ENCODE peak calls at places on chromosomes 3 and 15, in six cellular contexts. One of them, this sample, is unnamed.
A peak's percentile ranks its signal among the peaks of the same experiment; 100 is the strongest.

GRCh38 chr15:62503451-62503850 is 338.4 kb upstream of the C2CD4B start:
- DNase-seq in transverse colon: no peak
- DNase-seq in MM.1S: no peak
- DNase-seq in esophagus squamous epithelium: no peak
- DNase-seq in suprapubic skin: no peak
- DNase-seq in neural progenitor cell: no peak
- DNase-seq in this sample: no peak

GRCh38 chr3:41575754-41576153 is 376.4 kb downstream of the CTNNB1 start:
- DNase-seq in transverse colon: no peak
- DNase-seq in suprapubic skin: no peak
- DNase-seq in esophagus squamous epithelium: no peak
- DNase-seq in MM.1S: no peak
- DNase-seq in neural progenitor cell: no peak
- DNase-seq in this sample: no peak

GRCh38 chr3:69058180-69058946 is 6.2 kb upstream of the TMF1 start:
- DNase-seq in neural progenitor cell: no peak
- DNase-seq in transverse colon: no peak
- DNase-seq in suprapubic skin: no peak
- DNase-seq in MM.1S: no peak
- DNase-seq in esophagus squamous epithelium: no peak
- DNase-seq in this sample: no peak

GRCh38 chr3:190886945-190887344 is 24.5 kb upstream of the GMNC start:
- DNase-seq in MM.1S: no peak
- DNase-seq in neural progenitor cell: no peak
- DNase-seq in suprapubic skin: no peak
- DNase-seq in transverse colon: no peak
- DNase-seq in esophagus squamous epithelium: no peak
- DNase-seq in this sample: no peak

GRCh38 chr15:89822951-89823701 is 8.5 kb upstream of the ANPEP start:
- DNase-seq in esophagus squamous epithelium: no peak
- DNase-seq in suprapubic skin: peak; percentile 66
- DNase-seq in neural progenitor cell: no peak
- DNase-seq in transverse colon: no peak
- DNase-seq in MM.1S: no peak
- DNase-seq in this sample: no peak

GRCh38 chr3:51680663-51681230 is 9.7 kb downstream of the TEX264 start:
- DNase-seq in neural progenitor cell: no peak
- DNase-seq in MM.1S: no peak
- DNase-seq in transverse colon: no peak
- DNase-seq in esophagus squamous epithelium: no peak
- DNase-seq in suprapubic skin: no peak
- DNase-seq in this sample: no peak

GRCh38 chr3:65833761-65834505 is 204.8 kb downstream of the MAGI1 start:
- DNase-seq in esophagus squamous epithelium: no peak
- DNase-seq in suprapubic skin: no peak
- DNase-seq in transverse colon: no peak
- DNase-seq in neural progenitor cell: no peak
- DNase-seq in MM.1S: peak; percentile 12
- DNase-seq in this sample: no peak

GRCh38 chr3:125512135-125512920 is 7.7 kb downstream of the SNX4 start:
- DNase-seq in neural progenitor cell: no peak
- DNase-seq in MM.1S: peak; percentile 18
- DNase-seq in esophagus squamous epithelium: no peak
- DNase-seq in suprapubic skin: no peak
- DNase-seq in transverse colon: no peak
- DNase-seq in this sample: no peak

GRCh38 chr15:74213858-74214284 is 11.3 kb upstream of the STRA6 start:
- DNase-seq in MM.1S: no peak
- DNase-seq in neural progenitor cell: peak; percentile 84
- DNase-seq in esophagus squamous epithelium: no peak
- DNase-seq in suprapubic skin: no peak
- DNase-seq in transverse colon: no peak
- DNase-seq in this sample: no peak

GRCh38 chr3:108806316-108806715 is 16.3 kb upstream of the TRAT1 start:
- DNase-seq in suprapubic skin: no peak
- DNase-seq in transverse colon: no peak
- DNase-seq in esophagus squamous epithelium: no peak
- DNase-seq in MM.1S: peak; percentile 94
- DNase-seq in neural progenitor cell: no peak
- DNase-seq in this sample: no peak

GRCh38 chr15:63870403-63871209 is 36.9 kb upstream of the HERC1 start:
- DNase-seq in transverse colon: no peak
- DNase-seq in suprapubic skin: no peak
- DNase-seq in MM.1S: no peak
- DNase-seq in esophagus squamous epithelium: no peak
- DNase-seq in neural progenitor cell: peak; percentile 90
- DNase-seq in this sample: peak; percentile 29

GRCh38 chr3:177807150-177807875 is 610.0 kb upstream of the TBL1XR1 start:
- DNase-seq in neural progenitor cell: no peak
- DNase-seq in esophagus squamous epithelium: no peak
- DNase-seq in suprapubic skin: no peak
- DNase-seq in transverse colon: no peak
- DNase-seq in MM.1S: no peak
- DNase-seq in this sample: no peak

GRCh38 chr3:78846688-78847087 is 921.1 kb downstream of the ROBO1 start:
- DNase-seq in MM.1S: no peak
- DNase-seq in neural progenitor cell: no peak
- DNase-seq in transverse colon: no peak
- DNase-seq in suprapubic skin: no peak
- DNase-seq in esophagus squamous epithelium: no peak
- DNase-seq in this sample: no peak

DNA sequence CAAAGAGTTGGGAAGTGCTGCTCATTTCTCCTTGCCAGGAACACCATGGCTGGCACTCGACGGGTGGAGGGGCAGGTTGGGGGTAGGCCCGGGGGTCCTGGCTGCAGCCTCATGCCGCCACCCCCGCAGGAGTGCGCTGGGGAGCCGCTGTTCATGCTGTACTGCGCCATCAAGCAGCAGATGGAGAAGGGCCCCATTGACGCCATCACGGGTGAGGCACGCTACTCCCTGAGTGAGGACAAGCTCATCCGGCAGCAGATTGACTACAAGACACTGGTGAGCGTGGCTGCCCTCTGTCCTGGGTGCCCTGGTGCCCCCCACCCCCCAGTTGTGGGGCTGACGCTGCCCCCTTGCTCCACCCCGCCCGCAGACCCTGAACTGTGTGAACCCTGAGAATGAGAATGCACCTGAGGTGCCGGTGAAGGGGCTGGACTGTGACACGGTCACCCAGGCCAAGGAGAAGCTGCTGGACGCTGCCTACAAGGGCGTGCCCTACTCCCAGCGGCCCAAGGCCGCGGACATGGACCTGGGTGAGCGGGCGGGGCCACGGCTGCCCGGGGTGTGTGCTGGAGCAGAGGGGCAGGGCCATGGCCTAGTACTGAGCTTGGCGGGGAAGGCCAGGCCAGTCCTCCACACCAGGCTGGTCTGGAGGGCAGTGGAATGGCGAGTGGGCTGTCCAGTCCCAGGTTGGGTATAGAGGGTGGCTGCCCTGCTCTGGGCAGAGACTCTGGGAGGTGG is 45.1 kb downstream of the PLXNA1 start:
- DNase-seq in suprapubic skin: no peak
- DNase-seq in transverse colon: peak; percentile 74
- DNase-seq in neural progenitor cell: no peak
- DNase-seq in MM.1S: no peak
- DNase-seq in esophagus squamous epithelium: no peak
- DNase-seq in this sample: peak; percentile 56
- H3K4me3 ChIP-seq in suprapubic skin: no peak overlapping the region
- H3K4me3 ChIP-seq in transverse colon: no peak overlapping the region
- H3K4me3 ChIP-seq in neural progenitor cell: no peak overlapping the region
- H3K4me3 ChIP-seq in MM.1S: no peak overlapping the region
- H3K4me3 ChIP-seq in esophagus squamous epithelium: no peak overlapping the region
- H3K4me3 ChIP-seq in this sample: no peak overlapping the region

DNA sequence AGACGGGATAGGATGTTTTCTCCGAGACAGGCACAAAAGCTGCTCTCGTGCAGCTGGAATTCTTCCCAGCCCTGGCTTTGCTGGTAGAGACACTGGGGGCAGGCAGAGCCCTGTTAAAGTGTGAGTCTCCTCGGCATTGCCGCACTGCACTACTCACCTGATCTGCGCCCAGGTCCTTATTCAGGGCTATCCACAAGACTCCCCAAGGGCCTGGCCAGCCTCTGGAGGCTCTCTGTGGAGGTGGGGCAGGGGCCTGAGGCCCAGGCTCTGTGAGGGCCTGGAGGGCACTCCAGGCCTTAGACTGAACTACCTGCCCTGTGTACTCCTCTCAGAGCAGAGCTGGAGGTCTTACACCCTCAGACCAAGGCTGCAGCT is 48.4 kb downstream of the KY start:
- DNase-seq in esophagus squamous epithelium: no peak
- DNase-seq in suprapubic skin: no peak
- DNase-seq in transverse colon: no peak
- DNase-seq in neural progenitor cell: no peak
- DNase-seq in MM.1S: no peak
- DNase-seq in this sample: no peak
- TF ChIP-seq CTCF in esophagus squamous epithelium: no peak
- TF ChIP-seq CTCF in suprapubic skin: no peak
- TF ChIP-seq CTCF in transverse colon: no peak
- TF ChIP-seq CTCF in neural progenitor cell: no peak
- TF ChIP-seq CTCF in MM.1S: no peak
- TF ChIP-seq CTCF in this sample: no peak

DNA sequence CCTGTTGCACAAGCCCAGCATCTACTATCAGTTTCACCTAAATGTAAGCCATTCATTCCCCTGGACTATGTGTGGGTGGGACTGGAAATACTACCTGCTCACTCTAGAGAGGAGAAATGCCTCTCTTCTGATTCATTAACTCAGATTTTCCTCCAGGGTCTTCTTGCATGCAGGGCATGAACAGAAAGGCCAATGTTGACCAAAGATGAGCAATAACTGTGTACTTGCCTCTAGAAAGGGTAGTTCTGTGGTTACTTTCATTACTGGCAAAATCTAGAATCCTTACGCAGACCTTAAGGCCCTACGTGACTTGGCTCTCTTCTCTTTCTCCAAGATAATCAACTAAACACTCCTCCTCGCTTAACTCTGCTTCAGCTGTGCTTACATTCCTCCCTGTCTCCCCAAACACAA is 81.4 kb upstream of the PSMD6 start:
- DNase-seq in neural progenitor cell: no peak
- DNase-seq in MM.1S: no peak
- DNase-seq in esophagus squamous epithelium: no peak
- DNase-seq in suprapubic skin: no peak
- DNase-seq in transverse colon: no peak
- DNase-seq in this sample: no peak
- H3K27ac ChIP-seq in neural progenitor cell: no peak overlapping the region
- H3K27ac ChIP-seq in MM.1S: no peak overlapping the region
- H3K27ac ChIP-seq in esophagus squamous epithelium: no peak overlapping the region
- H3K27ac ChIP-seq in suprapubic skin: no peak overlapping the region
- H3K27ac ChIP-seq in transverse colon: no peak overlapping the region
- H3K27ac ChIP-seq in this sample: no peak overlapping the region

GRCh38 chr3:132382688-132383194 is 34.6 kb upstream of the DNAJC13 start:
- DNase-seq in suprapubic skin: no peak
- DNase-seq in MM.1S: no peak
- DNase-seq in transverse colon: no peak
- DNase-seq in esophagus squamous epithelium: no peak
- DNase-seq in neural progenitor cell: no peak
- DNase-seq in this sample: no peak

GRCh38 chr3:132382267-132382666 is 35.0 kb upstream of the DNAJC13 start:
- DNase-seq in transverse colon: no peak
- DNase-seq in neural progenitor cell: no peak
- DNase-seq in MM.1S: no peak
- DNase-seq in esophagus squamous epithelium: no peak
- DNase-seq in suprapubic skin: no peak
- DNase-seq in this sample: no peak

GRCh38 chr3:132380979-132381944 is 36.0 kb upstream of the DNAJC13 start:
- DNase-seq in suprapubic skin: no peak
- DNase-seq in MM.1S: peak; percentile 54
- DNase-seq in neural progenitor cell: peak; percentile 44
- DNase-seq in esophagus squamous epithelium: no peak
- DNase-seq in transverse colon: no peak
- DNase-seq in this sample: no peak

GRCh38 chr3:132386259-132386658 is 31.0 kb upstream of the DNAJC13 start:
- DNase-seq in suprapubic skin: no peak
- DNase-seq in esophagus squamous epithelium: no peak
- DNase-seq in neural progenitor cell: no peak
- DNase-seq in MM.1S: no peak
- DNase-seq in transverse colon: no peak
- DNase-seq in this sample: no peak
- H3K4me3 ChIP-seq in suprapubic skin: no peak overlapping the region
- H3K4me3 ChIP-seq in esophagus squamous epithelium: no peak overlapping the region
- H3K4me3 ChIP-seq in neural progenitor cell: no peak overlapping the region
- H3K4me3 ChIP-seq in MM.1S: no peak overlapping the region
- H3K4me3 ChIP-seq in transverse colon: no peak overlapping the region
- H3K4me3 ChIP-seq in this sample: no peak overlapping the region

DNA sequence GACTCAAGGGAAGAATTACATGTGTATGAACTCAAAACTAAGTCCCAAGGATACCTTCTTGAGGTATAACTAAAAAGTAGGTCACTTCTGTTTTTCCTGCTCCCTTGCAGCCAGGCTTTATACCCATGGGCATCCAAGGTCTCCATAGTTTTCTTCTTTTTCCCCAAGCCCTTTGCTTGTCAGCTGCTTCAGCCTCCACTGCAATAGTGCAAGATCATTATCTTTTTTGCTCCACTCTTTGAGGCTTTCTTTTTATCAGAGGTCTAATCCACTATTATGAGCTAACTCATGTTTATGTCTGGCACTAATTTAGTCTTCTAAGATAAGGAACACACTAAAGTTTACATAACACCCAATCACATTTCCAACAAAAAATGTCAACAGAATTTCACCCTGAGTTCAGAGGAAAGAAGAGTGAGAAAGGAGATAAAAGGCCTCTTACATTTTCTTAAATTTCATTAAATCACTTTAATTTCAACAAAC is 121.2 kb upstream of the LSAMP start:
- DNase-seq in neural progenitor cell: no peak
- DNase-seq in transverse colon: no peak
- DNase-seq in suprapubic skin: no peak
- DNase-seq in MM.1S: no peak
- DNase-seq in esophagus squamous epithelium: no peak
- DNase-seq in this sample: no peak
- TF ChIP-seq CTCF in neural progenitor cell: no peak
- TF ChIP-seq CTCF in transverse colon: no peak
- TF ChIP-seq CTCF in suprapubic skin: no peak
- TF ChIP-seq CTCF in MM.1S: no peak
- TF ChIP-seq CTCF in esophagus squamous epithelium: no peak
- TF ChIP-seq CTCF in this sample: no peak

DNA sequence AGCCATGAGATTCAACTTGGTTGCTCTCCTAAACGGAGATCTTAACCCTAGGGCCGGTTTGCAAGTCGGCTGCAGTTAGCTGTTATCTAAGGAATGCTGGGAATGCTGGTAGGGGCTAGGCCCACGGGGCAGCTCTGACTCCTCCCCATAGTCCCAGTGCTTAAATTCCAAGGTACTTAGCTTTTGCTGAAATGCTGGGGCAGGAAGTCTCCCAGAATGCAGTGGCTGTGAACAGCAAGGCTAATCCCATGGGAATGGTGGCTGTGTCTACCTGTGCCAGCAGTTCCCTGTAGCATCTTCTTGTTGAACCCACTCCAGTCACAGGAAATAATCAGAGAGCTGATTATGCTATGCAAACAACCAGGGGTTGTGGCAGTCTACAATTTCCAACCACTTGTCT is 102.5 kb upstream of the TJP1 start:
- DNase-seq in suprapubic skin: no peak
- DNase-seq in esophagus squamous epithelium: no peak
- DNase-seq in neural progenitor cell: peak; percentile 88
- DNase-seq in MM.1S: no peak
- DNase-seq in transverse colon: peak; percentile 12
- DNase-seq in this sample: no peak
- H3K27ac ChIP-seq in suprapubic skin: no peak overlapping the region
- H3K27ac ChIP-seq in esophagus squamous epithelium: peak overlapping the region; percentile 72
- H3K27ac ChIP-seq in neural progenitor cell: no peak overlapping the region
- H3K27ac ChIP-seq in MM.1S: no peak overlapping the region
- H3K27ac ChIP-seq in transverse colon: peak overlapping the region; percentile 71
- H3K27ac ChIP-seq in this sample: peak overlapping the region; percentile 2